ENCODE peak calls at places on chromosome 6, in seven cellular contexts. N, C, O, W, V, A and P are unnamed samples.

GRCh38 chr6:28488916-28489365 is 26.7 kb downstream of the GPX6 start:
- DNase-seq in N (peak), C (peak), O (no peak), W (no peak), V (no peak), A (peak), P (peak)

GRCh38 chr6:42047220-42047590 is 3.1 kb upstream of the TAF8 start:
- DNase-seq in N (no peak), C (no peak), O (no peak), W (no peak), V (no peak), A (no peak), P (no peak)

GRCh38 chr6:87731818-87732661 is 30.0 kb upstream of the AKIRIN2 start:
- DNase-seq in N (peak), C (peak), O (peak), W (peak), V (peak), A (peak), P (peak)

GRCh38 chr6:53922571-53922981 is 127.8 kb downstream of the LRRC1 start:
- DNase-seq in N (no peak), C (no peak), O (no peak), W (no peak), V (no peak), A (no peak), P (no peak)

GRCh38 chr6:151002562-151002961 is 137.1 kb downstream of the MTHFD1L start:
- DNase-seq in N (no peak), C (no peak), O (no peak), W (no peak), V (no peak), A (no peak), P (no peak)

GRCh38 chr6:68087399-68088133 is 547.5 kb upstream of the ADGRB3 start:
- DNase-seq in N (no peak), C (peak), O (no peak), W (no peak), V (no peak), A (no peak), P (no peak)

GRCh38 chr6:111038534-111039252 is 48.6 kb upstream of the SLC16A10 start:
- DNase-seq in N (no peak), C (no peak), O (no peak), W (no peak), V (no peak), A (no peak), P (no peak)

GRCh38 chr6:50007821-50008220 is 14.0 kb downstream of the DEFB110 start:
- DNase-seq in N (no peak), C (peak), O (no peak), W (no peak), V (no peak), A (peak), P (peak)

GRCh38 chr6:44177691-44178423 is 19.2 kb downstream of the CAPN11 start:
- DNase-seq in N (no peak), C (no peak), O (no peak), W (peak), V (peak), A (peak), P (no peak)

GRCh38 chr6:159037746-159038290 is 7.0 kb downstream of the TAGAP start:
- DNase-seq in N (no peak), C (no peak), O (no peak), W (no peak), V (no peak), A (no peak), P (no peak)

GRCh38 chr6:132752255-132752654 is 5.4 kb downstream of the VNN2 start:
- DNase-seq in N (no peak), C (no peak), O (no peak), W (no peak), V (no peak), A (no peak), P (no peak)

GRCh38 chr6:126804255-126805064 is 314.0 kb upstream of the RSPO3 start:
- DNase-seq in N (peak), C (peak), O (no peak), W (no peak), V (no peak), A (peak), P (peak)

GRCh38 chr6:165181951-165182414 is 127.4 kb downstream of the C6orf118 start:
- DNase-seq in N (no peak), C (peak), O (no peak), W (no peak), V (no peak), A (no peak), P (peak)

GRCh38 chr6:14066782-14067406 is 50.7 kb upstream of the CD83 start:
- DNase-seq in N (peak), C (peak), O (no peak), W (no peak), V (no peak), A (peak), P (peak)

GRCh38 chr6:4906942-4907300 is 96.9 kb downstream of the RPP40 start:
- DNase-seq in N (no peak), C (no peak), O (no peak), W (no peak), V (peak), A (no peak), P (no peak)

GRCh38 chr6:10419749-10420545 is 5.1 kb upstream of the TFAP2A start:
- DNase-seq in N (no peak), C (no peak), O (no peak), W (no peak), V (no peak), A (no peak), P (no peak)

GRCh38 chr6:10363911-10364310 is 51.0 kb downstream of the TFAP2A start:
- DNase-seq in N (no peak), C (no peak), O (no peak), W (no peak), V (no peak), A (no peak), P (no peak)

GRCh38 chr6:138159246-138159645 is 2.5 kb upstream of the ARFGEF3 start:
- DNase-seq in N (no peak), C (no peak), O (no peak), W (no peak), V (no peak), A (no peak), P (no peak)

GRCh38 chr6:135162678-135163439 is 18.2 kb upstream of the MYB start:
- DNase-seq in N (peak), C (no peak), O (peak), W (peak), V (no peak), A (peak), P (peak)

GRCh38 chr6:109034439-109035041 is 60.1 kb downstream of the SESN1 start:
- DNase-seq in N (no peak), C (no peak), O (no peak), W (no peak), V (no peak), A (no peak), P (no peak)

GRCh38 chr6:98833101-98834059 is 994 bp upstream of the POU3F2 start:
- DNase-seq in N (no peak), C (peak), O (no peak), W (peak), V (no peak), A (peak), P (peak)